ENCODE peak calls at places on chromosomes 11 and 22, in eight cellular contexts. G is gastrocnemius medialis, Y is thoracic aorta, O is SJSA1, Q is psoas muscle, V is body of pancreas, R is A549, I is transverse colon. M is an unnamed sample.

GRCh38 chr11:12581923-12582322 is 92.3 kb upstream of the TEAD1 start:
- DNase-seq in G (no peak), Y (no peak), O (peak; percentile 29), Q (no peak), V (no peak), R (peak; percentile 24), I (no peak), M (no peak)

GRCh38 chr22:22322792-22323191 is 78.2 kb downstream of the VPREB1 start:
- DNase-seq in G (no peak), Y (no peak), O (no peak), Q (no peak), V (no peak), R (no peak), I (no peak), M (no peak)

GRCh38 chr22:19848298-19849224 is 6.1 kb downstream of the GNB1L start:
- DNase-seq in G (peak; percentile 67), Y (no peak), O (no peak), Q (peak; percentile 62), V (peak; percentile 92), R (peak; percentile 21), I (peak; percentile 77), M (no peak)

GRCh38 chr22:31828739-31829138 is 74.9 kb downstream of the DEPDC5 start:
- DNase-seq in G (no peak), Y (no peak), O (no peak), Q (no peak), V (no peak), R (no peak), I (no peak), M (no peak)

GRCh38 chr22:26658161-26658560 is 773 bp downstream of the MIAT start:
- DNase-seq in G (no peak), Y (no peak), O (no peak), Q (no peak), V (no peak), R (no peak), I (no peak), M (no peak)

GRCh38 chr11:36354221-36355003 is 58.3 kb downstream of the PRR5L start:
- DNase-seq in G (no peak), Y (no peak), O (peak; percentile 88), Q (no peak), V (no peak), R (no peak), I (no peak), M (peak; percentile 60)

GRCh38 chr22:26508148-26508547 is 4.1 kb downstream of the TFIP11 start:
- DNase-seq in G (no peak), Y (no peak), O (no peak), Q (no peak), V (no peak), R (no peak), I (no peak), M (no peak)

GRCh38 chr11:14611939-14612338 is 31.7 kb upstream of the PDE3B start:
- DNase-seq in G (no peak), Y (no peak), O (no peak), Q (no peak), V (no peak), R (no peak), I (no peak), M (no peak)

GRCh38 chr22:30877662-30878515 is 90.7 kb downstream of the MORC2 start:
- DNase-seq in G (no peak), Y (no peak), O (no peak), Q (no peak), V (no peak), R (no peak), I (no peak), M (no peak)

GRCh38 chr11:10294289-10294953 is 402 bp upstream of the SBF2 start:
- DNase-seq in G (peak; percentile 33), Y (no peak), O (peak; percentile 83), Q (peak; percentile 58), V (peak; percentile 36), R (peak; percentile 41), I (peak; percentile 41), M (no peak)

GRCh38 chr11:111388431-111388830 is 9.4 kb upstream of the POU2AF1 start:
- DNase-seq in G (no peak), Y (no peak), O (peak; percentile 1), Q (no peak), V (no peak), R (no peak), I (no peak), M (no peak)

GRCh38 chr11:8382436-8383053 is 118.9 kb upstream of the LMO1 start:
- DNase-seq in G (no peak), Y (no peak), O (no peak), Q (no peak), V (no peak), R (no peak), I (no peak), M (peak; percentile 2)

GRCh38 chr22:46007003-46007847 is 30.3 kb upstream of the WNT7B start:
- DNase-seq in G (peak; percentile 41), Y (no peak), O (peak; percentile 88), Q (peak; percentile 75), V (peak; percentile 83), R (peak; percentile 66), I (peak; percentile 45), M (peak; percentile 76)

GRCh38 chr11:108224908-108225786 is 2.3 kb downstream of the ATM start:
- DNase-seq in G (no peak), Y (no peak), O (no peak), Q (no peak), V (no peak), R (no peak), I (no peak), M (no peak)

GRCh38 chr11:57368106-57368826 is 12.7 kb downstream of the PRG3 start:
- DNase-seq in G (no peak), Y (no peak), O (no peak), Q (no peak), V (peak; percentile 73), R (no peak), I (no peak), M (peak; percentile 90)

GRCh38 chr22:41816241-41816640 is 15.8 kb downstream of the CCDC134 start:
- DNase-seq in G (peak; percentile 42), Y (no peak), O (no peak), Q (no peak), V (no peak), R (no peak), I (no peak), M (no peak)

GRCh38 chr11:8828580-8829358 is 82.2 kb upstream of the AKIP1 start:
- DNase-seq in G (no peak), Y (no peak), O (no peak), Q (no peak), V (no peak), R (no peak), I (no peak), M (no peak)

GRCh38 chr11:114034956-114035355 is 24.6 kb upstream of the ZBTB16 start:
- DNase-seq in G (no peak), Y (no peak), O (no peak), Q (no peak), V (no peak), R (no peak), I (no peak), M (no peak)

GRCh38 chr11:114039551-114039950 is 20.0 kb upstream of the ZBTB16 start:
- DNase-seq in G (no peak), Y (no peak), O (no peak), Q (no peak), V (no peak), R (no peak), I (no peak), M (no peak)

GRCh38 chr11:114033572-114033971 is 25.9 kb upstream of the ZBTB16 start:
- DNase-seq in G (no peak), Y (no peak), O (no peak), Q (no peak), V (no peak), R (no peak), I (no peak), M (no peak)

GRCh38 chr11:114036156-114036811 is 23.2 kb upstream of the ZBTB16 start:
- DNase-seq in G (peak; percentile 83), Y (no peak), O (peak; percentile 4), Q (peak; percentile 88), V (peak; percentile 92), R (peak; percentile 41), I (peak; percentile 88), M (no peak)

GRCh38 chr11:114036958-114037357 is 22.6 kb upstream of the ZBTB16 start:
- DNase-seq in G (no peak), Y (no peak), O (no peak), Q (no peak), V (no peak), R (no peak), I (no peak), M (no peak)
- H3K9me3 ChIP-seq in G (no peaks in the 10 kb centered on the region), Y (no peaks in the 10 kb centered on the region), O (no peaks in the 10 kb centered on the region), Q (no peaks in the 10 kb centered on the region), V (no peaks in the 10 kb centered on the region), R (no peaks in the 10 kb centered on the region), I (no peaks in the 10 kb centered on the region), M (no peaks in the 10 kb centered on the region)

GRCh38 chr11:59678813-59679165 is 10.0 kb upstream of the PATL1 start:
- DNase-seq in G (no peak), Y (no peak), O (no peak), Q (no peak), V (no peak), R (no peak), I (no peak), M (no peak)

GRCh38 chr11:59680287-59681154 is 11.7 kb upstream of the PATL1 start:
- DNase-seq in G (peak; percentile 44), Y (no peak), O (peak; percentile 53), Q (peak; percentile 43), V (peak; percentile 74), R (peak; percentile 75), I (peak; percentile 75), M (peak; percentile 50)

GRCh38 chr11:59676205-59676604 is 7.4 kb upstream of the PATL1 start:
- DNase-seq in G (no peak), Y (no peak), O (no peak), Q (no peak), V (no peak), R (no peak), I (no peak), M (no peak)

GRCh38 chr11:59678118-59678812 is 9.4 kb upstream of the PATL1 start:
- DNase-seq in G (no peak), Y (no peak), O (no peak), Q (no peak), V (no peak), R (no peak), I (no peak), M (no peak)

GRCh38 chr11:59679347-59679746 is 10.5 kb upstream of the PATL1 start:
- DNase-seq in G (no peak), Y (no peak), O (no peak), Q (no peak), V (no peak), R (no peak), I (no peak), M (no peak)
- H3K27ac ChIP-seq in G (no peak overlapping the region), Y (no peak overlapping the region), O (no peak overlapping the region), Q (no peak overlapping the region), V (no peak overlapping the region), R (no peak overlapping the region), I (no peak overlapping the region), M (no peak overlapping the region)

DNA sequence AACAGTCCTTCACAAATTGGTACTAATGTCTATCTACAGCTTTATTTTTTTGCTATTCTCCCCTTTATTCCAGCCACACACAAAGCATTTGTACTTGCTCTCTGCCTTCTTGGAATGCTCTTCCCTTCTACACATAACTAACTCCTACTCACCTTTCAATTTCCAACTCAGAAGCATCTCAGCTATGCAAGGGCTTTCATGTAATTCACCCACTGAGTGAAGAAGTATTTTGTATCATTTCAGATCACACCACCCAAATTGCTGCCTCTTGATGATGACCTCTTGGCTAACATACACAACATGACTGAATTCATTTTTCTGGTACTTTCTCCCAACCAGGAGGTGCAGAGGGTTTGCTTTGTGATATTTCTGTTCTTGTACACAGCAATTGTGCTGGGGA is at the start of gene OR4X2:
- DNase-seq in G (no peak), Y (no peak), O (no peak), Q (no peak), V (no peak), R (no peak), I (no peak), M (no peak)
- H3K9me3 ChIP-seq in G (peaks cover 5% of the 10 kb centered on the region), Y (peaks cover 14% of the 10 kb centered on the region), O (no peaks in the 10 kb centered on the region), Q (peaks cover 18% of the 10 kb centered on the region), V (peaks cover 6% of the 10 kb centered on the region), R (peaks cover 18% of the 10 kb centered on the region), I (peaks cover 14% of the 10 kb centered on the region), M (no peaks in the 10 kb centered on the region)

GRCh38 chr11:11435673-11436072 is 82.6 kb upstream of the CSNK2A3 start:
- DNase-seq in G (no peak), Y (no peak), O (no peak), Q (no peak), V (no peak), R (no peak), I (no peak), M (no peak)
- H3K27ac ChIP-seq in G (no peak overlapping the region), Y (no peak overlapping the region), O (no peak overlapping the region), Q (no peak overlapping the region), V (no peak overlapping the region), R (no peak overlapping the region), I (no peak overlapping the region), M (no peak overlapping the region)

M was measured in keratinocyte.